ENCODE peak calls at places on chromosomes 6 and 20, in ten cellular contexts. O is AG09319; V is neural crest cell; B is GM23338; C is mucosa of descending colon; W is BJ; F is CD4-positive, alpha-beta T cell; A is Panc1; G is breast epithelium; P is GM10248. R is an unnamed sample.

GRCh38 chr6:149201068-149201655 is 116.3 kb upstream of the TAB2 start:
- DNase-seq in C (no peak), F (no peak), P (no peak), A (no peak), W (no peak), B (no peak), O (no peak), G (no peak), V (no peak), R (no peak)

GRCh38 chr6:28282923-28283322 is 1.6 kb downstream of the PGBD1 start:
- DNase-seq in O (no peak), V (no peak), W (no peak), F (no peak), G (no peak), B (no peak), P (no peak), C (no peak), A (no peak), R (no peak)

GRCh38 chr6:34462561-34462971 is 3.3 kb upstream of the PACSIN1 start:
- DNase-seq in G (no peak), W (no peak), V (peak), F (no peak), P (no peak), A (no peak), C (peak), O (no peak), B (peak), R (no peak)

GRCh38 chr20:47181056-47181862 is 175.2 kb downstream of the ZMYND8 start:
- DNase-seq in P (peak), G (no peak), A (no peak), C (peak), B (peak), O (no peak), W (no peak), F (no peak), V (no peak), R (no peak)

GRCh38 chr6:6154335-6154734 is 147.6 kb upstream of the NRN1 start:
- DNase-seq in B (no peak), O (no peak), V (no peak), G (no peak), C (no peak), A (no peak), P (no peak), W (no peak), F (no peak), R (no peak)

GRCh38 chr6:150492507-150492906 is 107.2 kb upstream of the PLEKHG1 start:
- DNase-seq in P (no peak), V (no peak), C (no peak), O (no peak), B (peak), W (no peak), A (no peak), G (no peak), F (no peak), R (no peak)

GRCh38 chr20:64065973-64066341 is 3.0 kb downstream of the TCEA2 start:
- DNase-seq in O (no peak), C (no peak), B (peak), G (no peak), A (peak), P (peak), F (no peak), W (peak), V (no peak), R (no peak)

GRCh38 chr6:107594736-107595135 is 104.8 kb downstream of the SOBP start:
- DNase-seq in P (no peak), V (no peak), W (no peak), C (no peak), B (no peak), A (no peak), O (no peak), G (no peak), F (no peak), R (no peak)

GRCh38 chr20:24994470-24995368 is 2.2 kb upstream of the APMAP start:
- DNase-seq in W (no peak), A (no peak), P (peak), C (peak), B (peak), O (peak), V (peak), F (peak), G (peak), R (peak)

GRCh38 chr6:118896339-118897136 is 2.6 kb downstream of the ASF1A start:
- DNase-seq in W (no peak), C (no peak), O (no peak), A (peak), P (peak), V (no peak), B (peak), F (no peak), G (no peak), R (no peak)

GRCh38 chr20:62496525-62497218 is 20.9 kb upstream of the GATA5 start:
- DNase-seq in W (no peak), P (peak), F (peak), G (no peak), O (no peak), B (peak), A (no peak), V (peak), C (peak), R (peak)

GRCh38 chr20:35260426-35260825 is 17.5 kb downstream of the MMP24OS start:
- DNase-seq in B (no peak), V (no peak), G (peak), W (no peak), F (no peak), P (no peak), C (no peak), A (no peak), O (no peak), R (no peak)

GRCh38 chr6:83708970-83709747 is at the start of gene SNAP91:
- DNase-seq in P (peak), A (no peak), W (no peak), G (no peak), F (no peak), O (no peak), B (peak), V (peak), C (no peak), R (peak)

GRCh38 chr6:104940881-104941693 is 15.8 kb upstream of the LIN28B start:
- DNase-seq in V (peak), W (no peak), G (no peak), F (peak), C (peak), A (no peak), B (peak), O (peak), P (peak), R (peak)

GRCh38 chr20:61083431-61083830 is 168.6 kb upstream of the CDH4 start:
- DNase-seq in B (no peak), W (no peak), C (no peak), G (no peak), A (no peak), O (no peak), P (no peak), F (no peak), V (no peak), R (no peak)

GRCh38 chr20:13289031-13289430 is 68.0 kb downstream of the ISM1 start:
- DNase-seq in A (no peak), O (no peak), F (no peak), B (no peak), P (no peak), G (no peak), C (no peak), W (no peak), V (no peak), R (no peak)

GRCh38 chr6:16135078-16135477 is 6.2 kb downstream of the MYLIP start:
- DNase-seq in C (no peak), V (no peak), G (no peak), O (no peak), P (no peak), W (no peak), A (no peak), B (no peak), F (no peak), R (no peak)

GRCh38 chr20:10802201-10802600 is 128.4 kb upstream of the JAG1 start:
- DNase-seq in F (no peak), W (no peak), B (no peak), G (no peak), C (no peak), O (no peak), A (no peak), V (no peak), P (no peak), R (no peak)

GRCh38 chr6:169145991-169146501 is 107.6 kb downstream of the THBS2 start:
- DNase-seq in W (peak), C (no peak), F (no peak), P (no peak), G (peak), O (peak), V (no peak), A (no peak), B (no peak), R (no peak)

GRCh38 chr6:13261464-13261994 is 66.8 kb downstream of the TBC1D7 start:
- DNase-seq in P (no peak), V (no peak), B (no peak), G (no peak), W (no peak), C (no peak), O (no peak), A (no peak), F (no peak), R (no peak)

GRCh38 chr20:31860431-31861345 is 9.6 kb downstream of the DUSP15 start:
- DNase-seq in G (no peak), V (no peak), A (no peak), C (peak), P (no peak), B (peak), F (no peak), O (no peak), W (no peak), R (no peak)

GRCh38 chr6:33312361-33313104 is 1.3 kb downstream of the TAPBP start:
- DNase-seq in C (peak), P (peak), V (no peak), G (peak), A (no peak), O (no peak), B (peak), F (peak), W (no peak), R (no peak)

GRCh38 chr6:5401845-5402738 is 140.8 kb downstream of the FARS2 start:
- DNase-seq in P (no peak), G (no peak), A (no peak), B (peak), V (no peak), F (no peak), O (no peak), C (no peak), W (no peak), R (no peak)

GRCh38 chr6:106360410-106360988 is at the start of gene CRYBG1:
- DNase-seq in G (peak), C (peak), V (peak), F (peak), P (peak), A (no peak), B (peak), W (no peak), O (no peak), R (peak)

GRCh38 chr6:33744895-33745546 is 1.7 kb downstream of the IP6K3 start:
- DNase-seq in G (no peak), B (no peak), C (peak), A (no peak), O (no peak), V (no peak), W (no peak), F (no peak), P (no peak), R (no peak)

GRCh38 chr20:37943501-37944455 is 40.9 kb downstream of the VSTM2L start:
- DNase-seq in P (no peak), G (peak), B (peak), O (no peak), W (no peak), A (no peak), F (no peak), C (no peak), V (no peak), R (no peak)

GRCh38 chr6:126437225-126437624 is 97.3 kb downstream of the CENPW start:
- DNase-seq in G (no peak), P (no peak), A (no peak), F (no peak), W (no peak), V (no peak), O (no peak), B (no peak), C (no peak), R (no peak)

GRCh38 chr6:2979819-2980464 is 8.6 kb upstream of the SERPINB6 start:
- DNase-seq in C (no peak), F (no peak), O (no peak), W (no peak), B (no peak), P (no peak), A (no peak), G (peak), V (no peak), R (no peak)

GRCh38 chr20:53841741-53842140 is 228.7 kb downstream of the BCAS1 start:
- DNase-seq in O (no peak), B (no peak), F (no peak), A (no peak), W (no peak), P (no peak), G (no peak), C (no peak), V (no peak), R (no peak)

GRCh38 chr20:46791722-46792416 is 82.4 kb downstream of the SLC2A10 start:
- DNase-seq in A (no peak), P (no peak), B (peak), V (no peak), W (no peak), G (no peak), C (no peak), O (no peak), F (no peak), R (no peak)

GRCh38 chr20:17630806-17631195 is 51.2 kb downstream of the RRBP1 start:
- DNase-seq in F (no peak), O (no peak), B (no peak), V (no peak), C (no peak), G (no peak), P (no peak), A (no peak), W (no peak), R (no peak)

GRCh38 chr6:111657146-111657545 is 51.5 kb upstream of the TRAF3IP2 start:
- DNase-seq in P (no peak), V (no peak), A (no peak), F (no peak), W (peak), B (no peak), O (no peak), C (no peak), G (no peak), R (no peak)

GRCh38 chr6:112223070-112223861 is 31.1 kb downstream of the LAMA4 start:
- DNase-seq in O (peak), P (no peak), B (no peak), V (no peak), G (no peak), F (no peak), A (no peak), W (peak), C (no peak), R (no peak)

GRCh38 chr20:38178065-38178471 is 13.0 kb upstream of the TGM2 start:
- DNase-seq in C (no peak), F (no peak), G (no peak), B (no peak), V (no peak), W (no peak), P (no peak), A (no peak), O (no peak), R (no peak)

GRCh38 chr20:5448449-5449118 is 131.8 kb upstream of the PROKR2 start:
- DNase-seq in G (no peak), P (peak), F (no peak), O (no peak), C (peak), A (peak), V (peak), W (no peak), B (peak), R (peak)

GRCh38 chr6:38846844-38847243 is 131.7 kb downstream of the DNAH8 start:
- DNase-seq in F (no peak), C (no peak), V (no peak), G (no peak), O (no peak), A (no peak), B (no peak), P (no peak), W (no peak), R (no peak)

GRCh38 chr6:35321091-35321490 is 21.3 kb upstream of the PPARD start:
- DNase-seq in F (no peak), A (no peak), C (no peak), G (no peak), W (no peak), V (no peak), O (no peak), P (no peak), B (no peak), R (no peak)

GRCh38 chr20:25057234-25058050 is 497 bp downstream of the ACSS1 start:
- DNase-seq in O (no peak), G (no peak), V (peak), F (peak), A (no peak), P (peak), W (no peak), B (peak), C (peak), R (peak)

GRCh38 chr6:55175778-55176084 is 1.4 kb downstream of the HCRTR2 start:
- DNase-seq in F (no peak), W (no peak), G (no peak), V (no peak), P (no peak), C (no peak), B (peak), O (no peak), A (no peak), R (no peak)
- TF ChIP-seq CTCF in F (no peak), W (no peak), G (no peak), V (no peak), P (no peak), C (no peak), B (peak), O (no peak), A (no peak), R (peak)

DNA sequence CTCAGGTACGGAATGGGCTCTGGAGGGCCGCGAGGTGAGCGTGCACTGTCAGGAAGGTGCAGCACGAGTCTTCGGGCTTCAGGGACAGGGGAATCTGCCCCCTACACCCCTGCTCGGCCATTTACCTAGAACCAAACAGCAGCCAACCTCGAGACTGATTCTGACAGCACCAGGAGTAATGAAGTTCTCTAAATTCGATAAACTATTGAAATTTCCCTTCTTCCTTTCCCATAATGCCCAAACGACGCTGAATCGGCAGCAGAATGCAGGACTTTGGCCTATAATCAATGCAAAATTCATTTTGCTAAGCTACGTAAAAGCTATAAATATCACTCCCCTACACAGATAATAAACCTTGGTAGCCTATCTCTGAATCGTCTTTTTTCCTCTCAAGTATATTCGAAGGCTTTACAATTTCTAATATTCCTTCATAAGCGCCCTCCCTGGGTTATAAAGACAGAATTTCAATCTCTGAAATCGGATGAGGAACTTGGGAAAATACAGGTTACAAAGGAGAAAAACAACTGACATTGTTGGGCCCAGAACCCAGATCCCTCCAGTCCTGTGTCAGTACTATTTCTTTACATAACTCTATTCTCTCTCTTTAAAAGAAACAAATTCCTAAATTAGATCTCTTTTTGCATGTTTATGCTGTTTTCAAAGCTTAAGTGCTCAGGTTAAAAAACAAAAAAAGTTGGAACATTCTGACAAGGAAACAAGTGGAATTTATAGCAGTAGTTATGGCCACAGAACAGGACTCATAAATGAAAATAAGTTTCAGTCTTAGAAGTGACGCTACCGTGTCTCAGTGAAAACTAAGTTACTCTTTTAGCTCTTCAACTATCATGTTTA is 84.7 kb downstream of the SESN1 start:
- DNase-seq in B (no peak), W (no peak), C (no peak), A (peak), G (no peak), P (no peak), O (no peak), F (no peak), V (no peak), R (no peak)
- TF ChIP-seq CTCF in B (no peak), W (no peak), C (no peak), A (no peak), G (no peak), P (no peak), O (no peak), F (no peak), V (no peak), R (no peak)

GRCh38 chr6:43481591-43482242 is 4.3 kb downstream of the TJAP1 start:
- DNase-seq in F (no peak), W (no peak), G (no peak), B (peak), A (no peak), C (no peak), V (no peak), O (no peak), P (no peak), R (no peak)
- TF ChIP-seq CTCF in F (no peak), W (no peak), G (no peak), B (no peak), A (no peak), C (no peak), V (no peak), O (no peak), P (no peak), R (no peak)

GRCh38 chr20:59084041-59084841 is 41.7 kb upstream of the PRELID3B start:
- DNase-seq in F (no peak), W (no peak), G (peak), P (no peak), A (no peak), C (no peak), V (no peak), O (no peak), B (no peak), R (no peak)

GRCh38 chr20:59082981-59083380 is 40.4 kb upstream of the PRELID3B start:
- DNase-seq in G (no peak), O (no peak), B (no peak), A (no peak), P (no peak), W (peak), V (no peak), F (no peak), C (no peak), R (no peak)

GRCh38 chr20:59081036-59081435 is 38.5 kb upstream of the PRELID3B start:
- DNase-seq in F (no peak), A (no peak), G (no peak), P (no peak), W (no peak), V (no peak), B (no peak), O (no peak), C (no peak), R (no peak)

GRCh38 chr20:59078231-59078630 is 35.6 kb upstream of the PRELID3B start:
- DNase-seq in W (no peak), B (no peak), G (no peak), V (no peak), O (no peak), F (no peak), A (no peak), C (no peak), P (no peak), R (no peak)

GRCh38 chr20:59082077-59082740 is 39.6 kb upstream of the PRELID3B start:
- DNase-seq in P (no peak), B (peak), C (peak), F (no peak), W (no peak), O (no peak), V (no peak), A (no peak), G (no peak), R (no peak)
- TF ChIP-seq CTCF in P (no peak), B (peak), C (no peak), F (peak), W (peak), O (peak), V (peak), A (peak), G (no peak), R (peak)

GRCh38 chr6:121354764-121355163 is 20.5 kb upstream of the TBC1D32 start:
- DNase-seq in P (no peak), A (no peak), W (no peak), V (no peak), B (peak), F (no peak), C (peak), O (no peak), G (no peak), R (no peak)
- TF ChIP-seq CTCF in P (no peak), A (peak), W (peak), V (peak), B (peak), F (peak), C (no peak), O (peak), G (no peak), R (peak)

GRCh38 chr6:158810149-158811095 is 8.7 kb downstream of the EZR start:
- DNase-seq in P (no peak), V (no peak), G (no peak), F (no peak), B (no peak), A (no peak), O (no peak), C (no peak), W (no peak), R (no peak)

GRCh38 chr6:158807515-158808441 is 11.4 kb downstream of the EZR start:
- DNase-seq in G (no peak), P (no peak), B (peak), V (no peak), W (no peak), A (no peak), C (no peak), O (no peak), F (no peak), R (no peak)

GRCh38 chr6:158805698-158806373 is 13.3 kb downstream of the EZR start:
- DNase-seq in G (no peak), W (no peak), B (no peak), P (no peak), A (no peak), F (no peak), O (no peak), V (no peak), C (peak), R (no peak)

GRCh38 chr6:158808918-158809678 is 10.1 kb downstream of the EZR start:
- DNase-seq in P (peak), O (no peak), A (no peak), G (no peak), W (no peak), C (no peak), F (no peak), V (no peak), B (no peak), R (no peak)

DNA sequence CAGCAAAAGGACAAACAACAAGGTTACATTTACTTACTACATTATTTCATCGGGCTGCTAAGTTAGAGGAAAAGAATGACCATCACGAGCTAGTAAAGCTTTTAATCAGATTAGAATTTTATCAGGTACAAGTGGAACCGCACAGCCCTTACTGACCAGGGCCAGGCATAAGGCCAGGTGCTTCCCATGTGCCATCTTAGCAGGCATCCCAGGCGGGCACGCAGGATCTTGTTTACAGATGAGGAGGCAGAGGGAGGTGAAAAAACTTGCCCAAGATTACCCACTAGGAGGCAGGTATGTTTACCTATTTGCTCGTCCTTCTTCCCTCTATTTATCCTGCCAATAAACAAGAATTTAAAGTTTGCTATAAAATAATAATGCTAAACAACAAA is 10.7 kb downstream of the EZR start:
- DNase-seq in W (no peak), C (no peak), P (no peak), A (no peak), O (no peak), B (no peak), G (no peak), V (no peak), F (no peak), R (no peak)
- TF ChIP-seq CTCF in W (no peak), C (no peak), P (no peak), A (no peak), O (no peak), B (peak), G (no peak), V (no peak), F (no peak), R (no peak)